ENCODE peak calls at places on chromosomes 16 and 17, in four cellular contexts. N is HepG2, R is GM12878, L is K562. G is an unnamed sample.

GRCh38 chr17:81196505-81197408 is 26.0 kb downstream of the CEP131 start:
- DNase-seq in R (no peak), N (no peak), L (no peak), G (no peak)

GRCh38 chr16:23072084-23072599 is 77.1 kb downstream of the USP31 start:
- DNase-seq in N (no peak), R (no peak), L (no peak), G (no peak)

GRCh38 chr17:61305024-61305423 is 94.6 kb upstream of the TBX2 start:
- DNase-seq in N (no peak), R (no peak), L (no peak), G (no peak)

GRCh38 chr16:31484491-31485171 is 1.7 kb downstream of the SLC5A2 start:
- DNase-seq in R (no peak), N (peak; percentile 78), L (peak; percentile 35), G (no peak)

GRCh38 chr16:81073560-81074330 is 3.3 kb downstream of the C16orf46 start:
- DNase-seq in N (no peak), L (no peak), R (no peak), G (no peak)

GRCh38 chr16:16001856-16002255 is 52.4 kb downstream of the ABCC1 start:
- DNase-seq in L (no peak), N (no peak), R (no peak), G (no peak)

GRCh38 chr16:85334718-85335583 is 222.7 kb upstream of the CIBAR2 start:
- DNase-seq in N (peak; percentile 23), R (no peak), L (peak; percentile 70), G (no peak)

GRCh38 chr17:12866244-12866643 is 76.9 kb downstream of the ARHGAP44 start:
- DNase-seq in N (no peak), L (no peak), R (no peak), G (no peak)

GRCh38 chr16:72094266-72094610 is 591 bp downstream of the DHX38 start:
- DNase-seq in N (no peak), R (no peak), L (no peak), G (no peak)

GRCh38 chr16:56748826-56749225 is 18.9 kb downstream of the NUP93 start:
- DNase-seq in R (no peak), N (no peak), L (no peak), G (no peak)

GRCh38 chr17:49016775-49017463 is 19.7 kb downstream of the IGF2BP1 start:
- DNase-seq in L (no peak), R (no peak), N (no peak), G (no peak)

GRCh38 chr16:2964416-2965223 is 545 bp downstream of the KREMEN2 start:
- DNase-seq in R (no peak), N (peak; percentile 74), L (peak; percentile 87), G (peak; percentile 94)

GRCh38 chr17:82037113-82037888 is at the start of gene DCXR:
- DNase-seq in N (peak; percentile 97), L (peak; percentile 95), R (peak; percentile 72), G (peak; percentile 94)

GRCh38 chr16:57187508-57187854 is 1.4 kb downstream of the RSPRY1 start:
- DNase-seq in L (no peak), N (peak; percentile 29), R (no peak), G (no peak)

GRCh38 chr17:35879748-35880654 is at the start of gene CCL5:
- DNase-seq in N (no peak), R (peak; percentile 84), L (no peak), G (no peak)

GRCh38 chr16:79593074-79593531 is 7.4 kb downstream of the MAF start:
- DNase-seq in R (no peak), N (no peak), L (no peak), G (no peak)

GRCh38 chr17:55155867-55156560 is 108.7 kb upstream of the HLF start:
- DNase-seq in L (no peak), R (no peak), N (no peak), G (no peak)

GRCh38 chr17:7632492-7632894 is 2.6 kb downstream of the SHBG start:
- DNase-seq in N (no peak), R (no peak), L (peak; percentile 48), G (peak; percentile 68)

GRCh38 chr17:43714338-43715149 is 44.0 kb downstream of the SOST start:
- DNase-seq in R (no peak), L (no peak), N (no peak), G (no peak)

GRCh38 chr17:76902476-76902875 is 34.3 kb downstream of the MGAT5B start:
- DNase-seq in N (no peak), L (no peak), R (no peak), G (no peak)

GRCh38 chr16:53912155-53912554 is 208.2 kb downstream of the FTO start:
- DNase-seq in R (peak; percentile 2), L (no peak), N (no peak), G (no peak)

GRCh38 chr16:50261707-50262235 is 4.6 kb upstream of the ADCY7 start:
- DNase-seq in N (peak; percentile 57), R (no peak), L (no peak), G (no peak)
- TF ChIP-seq TARDBP in N (no peak), R (no peak), L (no peak), G (no peak)

GRCh38 chr16:17970816-17971291 is 365.7 kb downstream of the NPIPA8 start:
- DNase-seq in R (no peak), L (no peak), N (no peak), G (no peak)
- TF ChIP-seq FOXM1 in R (no peak), L (no peak), N (no peak), G (no peak)

DNA sequence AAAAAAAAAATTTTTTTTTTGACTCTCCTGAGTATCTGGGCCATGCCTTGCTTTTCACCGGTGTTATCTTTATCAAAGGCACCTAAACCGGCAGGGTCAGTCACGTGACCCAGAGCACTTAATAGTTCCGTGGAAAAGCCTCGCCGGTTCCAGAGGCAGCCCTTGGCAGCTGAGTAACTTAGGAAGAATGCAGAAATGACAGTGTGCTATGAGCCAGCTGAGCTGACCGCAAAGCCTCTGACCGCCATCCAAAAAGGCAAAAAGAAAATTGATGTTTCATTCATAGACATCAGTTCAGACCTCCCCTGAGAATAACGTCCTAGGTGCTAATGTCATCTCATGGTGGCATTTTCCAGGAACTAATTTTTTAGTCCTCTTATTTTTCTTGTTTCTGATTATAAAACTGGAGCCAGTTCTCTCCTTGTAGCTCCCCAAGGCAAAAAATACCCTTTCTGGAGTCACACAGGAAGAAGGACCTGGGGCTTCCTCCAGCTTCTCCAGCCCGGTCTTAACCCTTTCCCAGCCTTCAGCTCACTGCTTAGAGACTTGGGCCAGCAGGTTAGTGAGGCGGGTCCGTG is 122.6 kb downstream of the SOCS1 start:
- DNase-seq in N (peak; percentile 79), R (no peak), L (peak; percentile 69), G (no peak)
- TF ChIP-seq BHLHE40 in N (no peak), R (no peak), L (peak; percentile 96), G (no peak)

DNA sequence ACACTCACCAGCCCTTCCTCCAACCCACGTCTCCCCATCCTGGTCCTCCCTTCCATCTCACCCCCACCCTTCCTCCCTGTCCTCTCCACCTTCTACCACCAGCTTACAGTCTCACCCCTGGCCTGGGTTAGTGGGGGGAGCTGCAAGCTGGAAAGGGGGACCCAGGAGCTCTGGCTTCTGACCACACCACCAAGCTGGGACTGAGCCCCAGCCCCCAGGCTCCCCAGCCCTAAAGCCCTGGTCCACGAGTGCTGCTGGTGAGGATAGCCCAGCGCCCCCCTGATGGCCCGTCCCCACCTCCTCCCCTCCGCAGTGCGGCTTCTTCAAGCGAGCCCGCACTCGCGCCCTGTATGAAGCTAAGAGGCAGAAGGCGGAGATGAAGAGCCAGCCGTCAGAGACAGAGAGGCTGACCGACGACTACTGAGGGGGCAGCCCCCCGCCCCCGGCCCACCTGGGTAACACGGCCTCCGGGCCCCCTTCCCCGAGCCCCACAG is 7.2 kb upstream of the PDK2 start:
- DNase-seq in L (no peak), R (no peak), N (no peak), G (no peak)
- TF ChIP-seq TARDBP in L (no peak), R (no peak), N (no peak), G (no peak)

DNA sequence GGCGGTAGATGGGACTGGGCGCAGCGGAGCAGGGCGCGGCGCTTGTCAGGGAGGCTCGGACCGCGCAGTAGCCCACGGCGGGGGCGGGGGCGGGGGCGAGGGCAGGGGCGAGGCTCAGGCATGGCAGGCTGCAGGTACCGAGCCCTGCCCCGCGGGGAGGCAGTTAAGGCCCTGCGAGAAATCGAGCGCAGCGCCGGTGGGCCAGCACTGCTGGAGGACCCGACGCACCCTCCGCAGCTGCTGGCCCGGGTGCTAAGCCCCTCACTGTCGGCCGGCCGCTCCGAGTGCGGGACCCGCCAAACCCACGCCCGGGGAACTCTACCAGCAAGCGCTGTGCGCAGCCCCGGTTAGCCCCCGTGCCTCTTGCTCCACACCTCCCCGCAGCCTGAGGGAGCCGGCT is 90.2 kb upstream of the RPL38 start:
- DNase-seq in N (no peak), R (no peak), L (no peak), G (no peak)
- TF ChIP-seq FOXM1 in N (no peak), R (no peak), L (no peak), G (no peak)

GRCh38 chr16:89118361-89119061 is 24.9 kb downstream of the ACSF3 start:
- DNase-seq in R (no peak), N (peak; percentile 77), L (no peak), G (no peak)

GRCh38 chr16:89120921-89121351 is 27.3 kb downstream of the ACSF3 start:
- DNase-seq in R (no peak), N (no peak), L (no peak), G (no peak)

GRCh38 chr16:89120281-89120680 is 26.6 kb downstream of the ACSF3 start:
- DNase-seq in N (no peak), R (no peak), L (no peak), G (no peak)

GRCh38 chr16:89119161-89119621 is 25.5 kb downstream of the ACSF3 start:
- DNase-seq in R (no peak), N (no peak), L (no peak), G (no peak)

GRCh38 chr16:89119661-89120141 is 26.0 kb downstream of the ACSF3 start:
- DNase-seq in R (no peak), L (no peak), N (no peak), G (no peak)
- TF ChIP-seq BHLHE40 in R (no peak), L (no peak), N (no peak), G (no peak)

GRCh38 chr17:45753645-45754225 is 30.4 kb upstream of the CRHR1 start:
- DNase-seq in R (no peak), N (no peak), L (no peak), G (no peak)

GRCh38 chr17:45758544-45758943 is 25.6 kb upstream of the CRHR1 start:
- DNase-seq in N (no peak), R (no peak), L (no peak), G (no peak)

GRCh38 chr17:45755050-45755449 is 29.1 kb upstream of the CRHR1 start:
- DNase-seq in N (no peak), L (no peak), R (no peak), G (no peak)

GRCh38 chr17:45757431-45758218 is 26.5 kb upstream of the CRHR1 start:
- DNase-seq in N (no peak), L (no peak), R (no peak), G (no peak)

GRCh38 chr17:45756266-45756989 is 27.7 kb upstream of the CRHR1 start:
- DNase-seq in L (no peak), R (no peak), N (no peak), G (no peak)
- TF ChIP-seq TARDBP in L (no peak), R (no peak), N (no peak), G (no peak)

GRCh38 chr16:55323637-55324490 is at the start of gene IRX6:
- DNase-seq in L (peak; percentile 50), R (no peak), N (no peak), G (peak; percentile 76)
- TF ChIP-seq FOXM1 in L (no peak), R (no peak), N (no peak), G (no peak)

GRCh38 chr16:21566891-21567414 is 32.4 kb upstream of the METTL9 start:
- DNase-seq in N (no peak), L (no peak), R (no peak), G (no peak)
- TF ChIP-seq BHLHE40 in N (no peak), L (no peak), R (no peak), G (no peak)

GRCh38 chr17:58318627-58319180 is 9.9 kb downstream of the TSPOAP1 start:
- DNase-seq in R (no peak), N (no peak), L (no peak), G (no peak)
- TF ChIP-seq TARDBP in R (no peak), N (no peak), L (no peak), G (no peak)